ENCODE peak calls at places on chromosome 6, in seven cellular contexts. L is K562, Y is breast epithelium, N is body of pancreas, Z is adrenal gland, T is heart left ventricle, G is tibial nerve. P is an unnamed sample.

GRCh38 chr6:20426177-20427082 is 24.8 kb downstream of the E2F3 start:
- DNase-seq in L (no peak), Y (no peak), N (no peak), Z (peak; percentile 58), T (no peak), G (no peak), P (no peak)

GRCh38 chr6:75296811-75297779 is 12.5 kb upstream of the TMEM30A start:
- DNase-seq in L (peak; percentile 34), Y (no peak), N (no peak), Z (no peak), T (no peak), G (no peak), P (no peak)

GRCh38 chr6:55666811-55667210 is 87.8 kb upstream of the HMGCLL1 start:
- DNase-seq in L (no peak), Y (no peak), N (no peak), Z (no peak), T (no peak), G (no peak), P (no peak)

GRCh38 chr6:135938588-135939215 is 87.2 kb downstream of the PDE7B start:
- DNase-seq in L (no peak), Y (no peak), N (peak; percentile 13), Z (peak; percentile 60), T (peak; percentile 39), G (no peak), P (peak; percentile 35)

GRCh38 chr6:83758533-83758932 is 49.6 kb upstream of the SNAP91 start:
- DNase-seq in L (no peak), Y (no peak), N (no peak), Z (no peak), T (no peak), G (no peak), P (no peak)

GRCh38 chr6:41970436-41970846 is 28.8 kb upstream of the CCND3 start:
- DNase-seq in L (no peak), Y (no peak), N (peak; percentile 8), Z (peak; percentile 71), T (peak; percentile 44), G (no peak), P (no peak)

GRCh38 chr6:903746-904145 is 210.8 kb upstream of the EXOC2 start:
- DNase-seq in L (no peak), Y (no peak), N (no peak), Z (peak; percentile 36), T (no peak), G (no peak), P (no peak)

GRCh38 chr6:47343631-47344421 is 34.1 kb upstream of the TNFRSF21 start:
- DNase-seq in L (no peak), Y (no peak), N (peak; percentile 38), Z (no peak), T (no peak), G (no peak), P (no peak)

GRCh38 chr6:143513410-143513809 is 1.9 kb upstream of the FUCA2 start:
- DNase-seq in L (peak; percentile 40), Y (no peak), N (peak; percentile 27), Z (no peak), T (no peak), G (no peak), P (no peak)

GRCh38 chr6:157169656-157170055 is 153.7 kb downstream of the TMEM242 start:
- DNase-seq in L (no peak), Y (no peak), N (no peak), Z (no peak), T (peak; percentile 71), G (no peak), P (no peak)

GRCh38 chr6:912871-913663 is 220.1 kb upstream of the EXOC2 start:
- DNase-seq in L (peak; percentile 33), Y (no peak), N (peak; percentile 71), Z (no peak), T (no peak), G (peak; percentile 7), P (no peak)

GRCh38 chr6:155224031-155224451 is 39.8 kb upstream of the CLDN20 start:
- DNase-seq in L (no peak), Y (no peak), N (no peak), Z (no peak), T (no peak), G (no peak), P (no peak)

GRCh38 chr6:3309391-3310050 is 50.8 kb downstream of the PSMG4 start:
- DNase-seq in L (no peak), Y (no peak), N (peak; percentile 87), Z (no peak), T (no peak), G (no peak), P (no peak)

GRCh38 chr6:170363255-170363654 is 56.7 kb downstream of the FAM120B start:
- DNase-seq in L (no peak), Y (no peak), N (no peak), Z (no peak), T (no peak), G (no peak), P (no peak)

GRCh38 chr6:108114861-108115597 is 40.5 kb upstream of the OSTM1 start:
- DNase-seq in L (no peak), Y (no peak), N (peak; percentile 62), Z (peak; percentile 72), T (peak; percentile 59), G (peak; percentile 35), P (peak; percentile 31)

GRCh38 chr6:36071281-36071680 is 43.7 kb downstream of the MAPK14 start:
- DNase-seq in L (no peak), Y (no peak), N (no peak), Z (no peak), T (no peak), G (no peak), P (no peak)

GRCh38 chr6:138161118-138161433 is 663 bp upstream of the ARFGEF3 start:
- DNase-seq in L (no peak), Y (no peak), N (no peak), Z (peak; percentile 51), T (no peak), G (no peak), P (no peak)

GRCh38 chr6:6972456-6972855 is 135.3 kb upstream of the RREB1 start:
- DNase-seq in L (peak; percentile 58), Y (no peak), N (no peak), Z (no peak), T (no peak), G (no peak), P (no peak)

GRCh38 chr6:137424243-137424642 is 70.0 kb downstream of the OLIG3 start:
- DNase-seq in L (no peak), Y (no peak), N (no peak), Z (no peak), T (no peak), G (no peak), P (no peak)

GRCh38 chr6:16238658-16239089 is 287 bp downstream of the GMPR start:
- DNase-seq in L (peak; percentile 42), Y (no peak), N (no peak), Z (no peak), T (no peak), G (peak; percentile 20), P (no peak)

GRCh38 chr6:98845201-98846020 is 11.0 kb downstream of the POU3F2 start:
- DNase-seq in L (peak; percentile 75), Y (no peak), N (peak; percentile 78), Z (peak; percentile 90), T (peak; percentile 67), G (peak; percentile 71), P (peak; percentile 50)
- H3K27me3 ChIP-seq in L (peaks cover 25% of the 10 kb centered on the region), Y (peaks cover 9% of the 10 kb centered on the region), N (peaks cover 73% of the 10 kb centered on the region), Z (peaks cover 75% of the 10 kb centered on the region), T (peaks cover 67% of the 10 kb centered on the region), G (peaks cover 84% of the 10 kb centered on the region), P (peaks cover 26% of the 10 kb centered on the region)

DNA sequence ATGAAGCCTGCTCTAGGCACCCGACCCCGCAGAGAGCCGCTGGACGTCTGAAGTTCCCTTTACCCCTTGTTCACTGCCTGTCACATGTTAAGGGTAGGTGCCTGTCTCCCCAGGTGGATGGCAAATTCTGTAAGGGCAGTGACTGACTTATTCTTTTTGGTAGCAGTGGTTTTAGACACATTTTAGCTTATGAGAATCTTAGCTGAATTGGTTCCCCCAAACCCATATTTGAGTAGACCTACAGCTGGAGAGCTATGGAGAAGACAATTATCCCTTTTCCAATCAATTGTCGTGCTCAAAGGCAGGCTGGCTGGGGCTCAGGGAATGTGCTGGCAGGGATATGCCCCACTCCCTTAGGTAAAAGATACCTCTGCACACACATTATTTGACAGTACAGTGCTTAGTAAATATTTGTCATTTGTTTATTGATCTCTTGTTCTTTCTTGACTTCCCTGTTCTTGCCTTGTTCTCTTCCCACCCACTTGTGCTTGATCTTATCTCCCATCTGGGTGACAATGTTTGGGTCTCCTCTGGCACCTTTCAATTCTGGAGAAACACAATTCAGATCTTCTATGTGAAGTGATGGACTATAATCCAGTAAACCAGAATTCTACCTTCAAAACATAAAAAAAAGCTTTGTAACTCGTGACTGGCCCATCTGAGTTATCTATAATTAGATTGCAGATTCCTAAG is 114.3 kb upstream of the SLC2A12 start:
- DNase-seq in L (no peak), Y (no peak), N (no peak), Z (no peak), T (no peak), G (no peak), P (no peak)
- TF ChIP-seq POLR2A in L (no peak), Y (no peak), N (no peak), Z (peak; percentile 15), T (no peak), G (no peak), P (no peak)

GRCh38 chr6:149864578-149865535 is 698 bp upstream of the LRP11 start:
- DNase-seq in L (peak; percentile 70), Y (no peak), N (peak; percentile 54), Z (peak; percentile 78), T (no peak), G (peak; percentile 59), P (no peak)
- H3K27ac ChIP-seq in L (no peak overlapping the region), Y (peak overlapping the region; percentile 96), N (peak overlapping the region; percentile 98), Z (peak overlapping the region; percentile 91), T (peak overlapping the region; percentile 86), G (peak overlapping the region; percentile 57), P (peak overlapping the region; percentile 95)

DNA sequence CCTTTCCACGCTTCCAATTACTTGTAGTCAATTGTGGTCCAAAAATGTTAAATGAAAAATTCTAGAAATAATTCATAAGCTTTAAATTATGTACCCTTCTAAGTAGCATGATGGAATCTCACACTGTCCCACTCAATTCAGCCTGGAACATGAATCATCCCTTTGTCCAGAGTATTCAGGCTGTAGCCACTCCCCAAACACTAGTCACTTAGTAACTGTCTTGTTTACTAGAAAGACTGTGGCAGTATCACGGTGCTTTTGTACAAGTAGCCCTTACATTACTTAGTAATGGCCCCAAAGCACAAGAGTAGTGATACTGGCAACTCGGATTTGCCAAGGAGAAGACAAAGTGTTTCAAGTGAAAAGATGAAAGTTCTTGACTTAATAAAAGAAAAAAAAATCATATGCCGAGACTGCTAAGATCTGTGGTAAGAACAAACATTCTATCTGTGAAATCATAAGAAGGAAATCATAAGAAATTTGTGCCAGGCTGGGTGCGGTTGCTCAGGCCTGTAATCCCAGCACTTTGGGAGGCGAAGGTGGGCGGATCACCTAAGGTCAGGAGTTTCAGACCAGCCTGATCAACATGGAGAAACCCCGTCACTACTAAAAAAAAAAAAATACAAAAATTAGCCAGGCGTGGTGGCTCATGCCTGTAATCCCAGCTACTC is 168.5 kb upstream of the SIM1 start:
- DNase-seq in L (no peak), Y (no peak), N (no peak), Z (no peak), T (no peak), G (no peak), P (no peak)
- H3K27me3 ChIP-seq in L (no peaks in the 10 kb centered on the region), Y (no peaks in the 10 kb centered on the region), N (no peaks in the 10 kb centered on the region), Z (no peaks in the 10 kb centered on the region), T (no peaks in the 10 kb centered on the region), G (no peaks in the 10 kb centered on the region), P (no peaks in the 10 kb centered on the region)